ENCODE peak calls at places on chromosomes 6 and 20, in four cellular contexts. One of them, this sample, is unnamed.

GRCh38 chr20:50645253-50646068 is 45.9 kb downstream of the RIPOR3 start:
- DNase-seq in foreskin fibroblast: peak
- DNase-seq in HFF-Myc: peak
- DNase-seq in OCI-LY7: no peak
- DNase-seq in this sample: no peak

GRCh38 chr20:64142546-64142945 is 21.7 kb upstream of the MYT1 start:
- DNase-seq in HFF-Myc: no peak
- DNase-seq in OCI-LY7: no peak
- DNase-seq in foreskin fibroblast: peak
- DNase-seq in this sample: no peak

GRCh38 chr6:3088446-3088845 is 20.2 kb downstream of the RIPK1 start:
- DNase-seq in foreskin fibroblast: peak
- DNase-seq in OCI-LY7: no peak
- DNase-seq in HFF-Myc: no peak
- DNase-seq in this sample: no peak

GRCh38 chr6:165245716-165246115 is 63.7 kb downstream of the C6orf118 start:
- DNase-seq in foreskin fibroblast: no peak
- DNase-seq in HFF-Myc: no peak
- DNase-seq in OCI-LY7: no peak
- DNase-seq in this sample: no peak

GRCh38 chr6:18551228-18551627 is 164.1 kb downstream of the RNF144B start:
- DNase-seq in foreskin fibroblast: peak
- DNase-seq in HFF-Myc: peak
- DNase-seq in OCI-LY7: no peak
- DNase-seq in this sample: no peak

GRCh38 chr20:41047975-41048305 is 19.3 kb downstream of the TOP1 start:
- DNase-seq in HFF-Myc: no peak
- DNase-seq in foreskin fibroblast: no peak
- DNase-seq in OCI-LY7: peak
- DNase-seq in this sample: peak

GRCh38 chr6:54465649-54466300 is 157.5 kb downstream of the TINAG start:
- DNase-seq in HFF-Myc: no peak
- DNase-seq in foreskin fibroblast: no peak
- DNase-seq in OCI-LY7: no peak
- DNase-seq in this sample: no peak

GRCh38 chr6:44022296-44022661 is 105.0 kb downstream of the MRPL14 start:
- DNase-seq in HFF-Myc: no peak
- DNase-seq in foreskin fibroblast: peak
- DNase-seq in OCI-LY7: no peak
- DNase-seq in this sample: no peak

GRCh38 chr6:37501632-37502466 is 2.2 kb upstream of the CCDC167 start:
- DNase-seq in HFF-Myc: no peak
- DNase-seq in OCI-LY7: peak
- DNase-seq in foreskin fibroblast: no peak
- DNase-seq in this sample: no peak

GRCh38 chr6:25089442-25089841 is 153.7 kb upstream of the RIPOR2 start:
- DNase-seq in HFF-Myc: no peak
- DNase-seq in OCI-LY7: no peak
- DNase-seq in foreskin fibroblast: no peak
- DNase-seq in this sample: no peak

GRCh38 chr6:14441371-14441781 is 323.8 kb downstream of the CD83 start:
- DNase-seq in foreskin fibroblast: peak
- DNase-seq in HFF-Myc: no peak
- DNase-seq in OCI-LY7: no peak
- DNase-seq in this sample: no peak

GRCh38 chr6:151805286-151805840 is 2.1 kb upstream of the ESR1 start:
- DNase-seq in foreskin fibroblast: peak
- DNase-seq in HFF-Myc: no peak
- DNase-seq in OCI-LY7: no peak
- DNase-seq in this sample: no peak

GRCh38 chr6:45310118-45310788 is 17.9 kb upstream of the RUNX2 start:
- DNase-seq in OCI-LY7: no peak
- DNase-seq in HFF-Myc: no peak
- DNase-seq in foreskin fibroblast: no peak
- DNase-seq in this sample: peak

GRCh38 chr20:44990425-44990824 is 24.1 kb downstream of the STK4 start:
- DNase-seq in OCI-LY7: no peak
- DNase-seq in HFF-Myc: no peak
- DNase-seq in foreskin fibroblast: peak
- DNase-seq in this sample: peak

GRCh38 chr6:39048481-39049399 is at the start of gene GLP1R:
- DNase-seq in OCI-LY7: no peak
- DNase-seq in foreskin fibroblast: no peak
- DNase-seq in HFF-Myc: no peak
- DNase-seq in this sample: no peak

GRCh38 chr20:31607640-31608255 is 2.7 kb downstream of the ID1 start:
- DNase-seq in HFF-Myc: no peak
- DNase-seq in OCI-LY7: no peak
- DNase-seq in foreskin fibroblast: peak
- DNase-seq in this sample: no peak

GRCh38 chr20:11178946-11179654 is 505.3 kb upstream of the JAG1 start:
- DNase-seq in HFF-Myc: peak
- DNase-seq in foreskin fibroblast: peak
- DNase-seq in OCI-LY7: no peak
- DNase-seq in this sample: no peak

GRCh38 chr6:144359783-144360182 is 74.6 kb downstream of the UTRN start:
- DNase-seq in foreskin fibroblast: no peak
- DNase-seq in OCI-LY7: no peak
- DNase-seq in HFF-Myc: no peak
- DNase-seq in this sample: no peak

GRCh38 chr6:39555136-39555535 is 170.1 kb downstream of the KIF6 start:
- DNase-seq in foreskin fibroblast: no peak
- DNase-seq in OCI-LY7: no peak
- DNase-seq in HFF-Myc: no peak
- DNase-seq in this sample: no peak

GRCh38 chr6:140567469-140567868 is 1193.0 kb upstream of the CITED2 start:
- DNase-seq in OCI-LY7: no peak
- DNase-seq in foreskin fibroblast: peak
- DNase-seq in HFF-Myc: no peak
- DNase-seq in this sample: no peak

GRCh38 chr6:167581637-167582036 is 245.1 kb upstream of the AFDN start:
- DNase-seq in foreskin fibroblast: no peak
- DNase-seq in OCI-LY7: no peak
- DNase-seq in HFF-Myc: no peak
- DNase-seq in this sample: no peak

GRCh38 chr20:56629464-56630085 is 469 bp downstream of the TFAP2C start:
- DNase-seq in foreskin fibroblast: peak
- DNase-seq in OCI-LY7: no peak
- DNase-seq in HFF-Myc: no peak
- DNase-seq in this sample: no peak

GRCh38 chr20:38453941-38454340 is 18.7 kb upstream of the RALGAPB start:
- DNase-seq in HFF-Myc: no peak
- DNase-seq in foreskin fibroblast: peak
- DNase-seq in OCI-LY7: peak
- DNase-seq in this sample: peak

GRCh38 chr6:89475634-89476033 is 42.7 kb downstream of the ANKRD6 start:
- DNase-seq in OCI-LY7: no peak
- DNase-seq in foreskin fibroblast: peak
- DNase-seq in HFF-Myc: no peak
- DNase-seq in this sample: peak

GRCh38 chr6:79737172-79737571 is 106.0 kb downstream of the SH3BGRL2 start:
- DNase-seq in OCI-LY7: no peak
- DNase-seq in foreskin fibroblast: peak
- DNase-seq in HFF-Myc: no peak
- DNase-seq in this sample: no peak
- H3K4me3 ChIP-seq in OCI-LY7: no peak
- H3K4me3 ChIP-seq in foreskin fibroblast: no peak
- H3K4me3 ChIP-seq in HFF-Myc: no peak
- H3K4me3 ChIP-seq in this sample: no peak

GRCh38 chr20:21505810-21506530 is 7.9 kb downstream of the NKX2-2 start:
- DNase-seq in HFF-Myc: no peak
- DNase-seq in OCI-LY7: no peak
- DNase-seq in foreskin fibroblast: peak
- DNase-seq in this sample: peak
- TF ChIP-seq CTCF in HFF-Myc: peak
- TF ChIP-seq CTCF in OCI-LY7: no peak
- TF ChIP-seq CTCF in foreskin fibroblast: peak
- TF ChIP-seq CTCF in this sample: peak

GRCh38 chr6:32814145-32814544 is 2.7 kb downstream of the HLA-DOB start:
- DNase-seq in OCI-LY7: no peak
- DNase-seq in foreskin fibroblast: no peak
- DNase-seq in HFF-Myc: no peak
- DNase-seq in this sample: peak
- H3K4me3 ChIP-seq in OCI-LY7: peak
- H3K4me3 ChIP-seq in foreskin fibroblast: no peak
- H3K4me3 ChIP-seq in HFF-Myc: no peak
- H3K4me3 ChIP-seq in this sample: no peak

GRCh38 chr6:107657373-107657754 is 166.7 kb downstream of the SCML4 start:
- DNase-seq in HFF-Myc: no peak
- DNase-seq in foreskin fibroblast: no peak
- DNase-seq in OCI-LY7: peak
- DNase-seq in this sample: no peak
- TF ChIP-seq CTCF in HFF-Myc: no peak
- TF ChIP-seq CTCF in foreskin fibroblast: no peak
- TF ChIP-seq CTCF in OCI-LY7: no peak
- TF ChIP-seq CTCF in this sample: no peak

GRCh38 chr6:27889628-27890315 is 22.4 kb downstream of the OR2B2 start:
- DNase-seq in foreskin fibroblast: peak
- DNase-seq in OCI-LY7: peak
- DNase-seq in HFF-Myc: no peak
- DNase-seq in this sample: peak

GRCh38 chr6:27890351-27891299 is 21.6 kb downstream of the OR2B2 start:
- DNase-seq in HFF-Myc: peak
- DNase-seq in OCI-LY7: peak
- DNase-seq in foreskin fibroblast: peak
- DNase-seq in this sample: peak

GRCh38 chr6:27891300-27891913 is 20.8 kb downstream of the OR2B2 start:
- DNase-seq in foreskin fibroblast: no peak
- DNase-seq in HFF-Myc: no peak
- DNase-seq in OCI-LY7: peak
- DNase-seq in this sample: no peak

GRCh38 chr6:27888576-27888975 is 23.6 kb downstream of the OR2B2 start:
- DNase-seq in foreskin fibroblast: no peak
- DNase-seq in HFF-Myc: no peak
- DNase-seq in OCI-LY7: peak
- DNase-seq in this sample: no peak

GRCh38 chr6:27889275-27889627 is 22.9 kb downstream of the OR2B2 start:
- DNase-seq in OCI-LY7: no peak
- DNase-seq in foreskin fibroblast: peak
- DNase-seq in HFF-Myc: no peak
- DNase-seq in this sample: no peak
- H3K4me3 ChIP-seq in OCI-LY7: peak
- H3K4me3 ChIP-seq in foreskin fibroblast: no peak
- H3K4me3 ChIP-seq in HFF-Myc: peak
- H3K4me3 ChIP-seq in this sample: peak

DNA sequence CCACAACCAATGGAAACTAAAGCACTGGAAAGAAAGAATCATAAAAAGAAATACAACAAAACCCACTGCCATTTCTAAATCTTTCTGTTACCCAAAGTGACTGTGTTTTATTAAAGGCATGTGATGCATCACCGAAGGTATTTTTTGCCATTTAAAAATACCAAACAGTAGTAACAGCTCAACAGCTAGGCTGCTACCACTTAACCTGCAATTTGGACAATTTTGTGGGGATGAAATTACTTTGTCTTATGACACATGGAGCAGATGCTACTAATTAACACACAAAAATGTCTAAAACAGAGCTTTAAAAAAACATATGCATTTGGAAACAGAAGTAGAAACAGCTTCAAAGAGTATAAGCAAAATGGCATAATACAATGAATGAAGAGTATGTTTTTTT is 97.4 kb downstream of the ATXN1 start:
- DNase-seq in HFF-Myc: no peak
- DNase-seq in foreskin fibroblast: no peak
- DNase-seq in OCI-LY7: no peak
- DNase-seq in this sample: no peak
- TF ChIP-seq CTCF in HFF-Myc: no peak
- TF ChIP-seq CTCF in foreskin fibroblast: no peak
- TF ChIP-seq CTCF in OCI-LY7: no peak
- TF ChIP-seq CTCF in this sample: no peak

DNA sequence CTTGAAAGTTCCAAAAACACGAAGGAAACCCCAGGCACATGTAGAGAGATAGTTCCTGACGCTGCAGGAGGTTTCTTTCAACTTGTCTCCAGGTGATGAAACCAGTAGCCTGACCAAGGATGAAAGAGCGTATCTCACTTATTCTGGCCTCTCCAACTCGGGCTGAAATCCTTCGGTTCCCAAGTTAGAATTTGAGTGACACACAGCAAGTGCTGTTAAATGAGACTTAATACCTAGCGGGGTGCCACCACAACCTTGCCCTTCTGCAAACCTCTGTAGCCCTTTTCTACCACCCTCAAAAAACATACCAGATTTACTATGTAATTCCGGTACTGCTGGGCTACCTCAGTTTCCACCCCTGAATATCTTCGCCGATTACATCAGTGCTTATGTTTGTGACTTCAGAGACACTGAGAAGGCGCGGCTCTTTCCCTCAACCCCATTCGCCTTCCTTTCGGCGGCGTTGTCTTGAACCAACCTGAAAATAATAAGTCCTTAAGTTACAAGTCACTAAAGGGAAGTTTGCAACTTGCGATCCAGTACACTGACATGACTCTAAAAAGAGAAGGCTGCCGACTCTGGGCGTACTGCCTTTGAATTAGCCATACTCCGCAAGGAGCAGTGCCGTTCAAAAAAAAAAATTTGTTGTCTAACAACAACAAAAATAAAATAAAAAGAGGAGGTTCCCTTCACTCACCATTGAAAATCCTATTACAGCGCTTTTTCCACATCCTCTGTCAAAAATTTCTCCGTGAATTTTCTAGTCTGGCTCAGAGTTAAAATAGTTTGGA is 194.9 kb upstream of the ZNF184 start:
- DNase-seq in foreskin fibroblast: peak
- DNase-seq in HFF-Myc: no peak
- DNase-seq in OCI-LY7: no peak
- DNase-seq in this sample: peak
- H3K4me3 ChIP-seq in foreskin fibroblast: peak
- H3K4me3 ChIP-seq in HFF-Myc: peak
- H3K4me3 ChIP-seq in OCI-LY7: peak
- H3K4me3 ChIP-seq in this sample: peak

DNA sequence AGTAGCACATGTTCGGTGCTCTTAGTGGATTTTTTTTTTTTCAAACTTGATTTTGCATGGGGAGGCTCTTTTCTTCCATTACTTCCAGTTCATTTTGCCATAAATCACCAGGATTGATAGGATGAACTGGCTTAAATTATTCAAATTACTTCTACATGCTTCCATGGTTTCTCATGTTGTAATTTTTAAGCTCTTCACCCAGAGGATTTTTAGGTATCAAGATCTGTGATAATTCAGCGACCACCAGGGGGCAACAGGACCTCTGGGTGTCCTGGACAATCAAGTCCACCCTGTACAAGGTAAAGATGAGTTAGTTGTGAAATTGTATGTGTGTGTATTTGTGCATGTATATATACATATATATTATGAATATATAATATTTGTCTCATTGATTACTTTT is 4.2 kb upstream of the EPHA7 start:
- DNase-seq in foreskin fibroblast: peak
- DNase-seq in OCI-LY7: peak
- DNase-seq in HFF-Myc: no peak
- DNase-seq in this sample: peak
- TF ChIP-seq CTCF in foreskin fibroblast: peak
- TF ChIP-seq CTCF in OCI-LY7: peak
- TF ChIP-seq CTCF in HFF-Myc: peak
- TF ChIP-seq CTCF in this sample: peak

This sample was measured in GM12865.